ENCODE peak calls at places on chromosome 6, in ten cellular contexts. E, X, A, P, N, M, V, T, F and J are unnamed samples.

GRCh38 chr6:129370268-129370916 is 339.6 kb downstream of the ARHGAP18 start:
- DNase-seq in E (peak; percentile 21), N (peak; percentile 85), V (peak; percentile 74), A (peak; percentile 33), P (peak; percentile 75), T (no peak), M (no peak), F (no peak), X (peak; percentile 59), J (peak; percentile 15)

GRCh38 chr6:44219053-44219814 is 2.5 kb downstream of the MYMX start:
- DNase-seq in N (peak; percentile 83), T (peak; percentile 44), P (peak; percentile 36), A (peak; percentile 31), E (no peak), X (peak; percentile 67), F (no peak), M (no peak), V (peak; percentile 58), J (peak; percentile 51)

GRCh38 chr6:169828176-169828575 is 76.8 kb downstream of the ERMARD start:
- DNase-seq in X (no peak), T (no peak), M (peak; percentile 52), A (no peak), F (no peak), P (no peak), N (no peak), V (no peak), E (no peak), J (no peak)

GRCh38 chr6:138107752-138108592 is 753 bp upstream of the PERP start:
- DNase-seq in F (peak; percentile 13), T (no peak), M (no peak), X (no peak), P (no peak), A (peak; percentile 67), V (no peak), N (no peak), E (peak; percentile 53), J (no peak)

GRCh38 chr6:117776441-117776840 is 101.2 kb downstream of the NUS1 start:
- DNase-seq in F (no peak), T (no peak), P (peak; percentile 11), V (no peak), E (no peak), N (no peak), M (no peak), A (no peak), X (peak; percentile 19), J (no peak)

GRCh38 chr6:13709698-13710551 is 1.7 kb downstream of the RANBP9 start:
- DNase-seq in P (peak; percentile 54), F (no peak), N (peak; percentile 73), A (no peak), M (no peak), X (peak; percentile 52), E (peak; percentile 31), V (peak; percentile 45), T (no peak), J (no peak)

GRCh38 chr6:149484733-149485700 is at the start of gene ZC3H12D:
- DNase-seq in E (no peak), X (peak; percentile 78), T (no peak), M (peak; percentile 84), F (peak; percentile 79), P (peak; percentile 17), V (no peak), A (no peak), N (peak; percentile 18), J (no peak)

GRCh38 chr6:128438311-128438916 is 82.0 kb downstream of the PTPRK start:
- DNase-seq in T (no peak), F (no peak), X (peak; percentile 14), M (no peak), E (no peak), V (peak; percentile 46), A (no peak), P (peak; percentile 17), N (peak; percentile 12), J (no peak)

GRCh38 chr6:33633462-33634158 is 12.5 kb downstream of the ITPR3 start:
- DNase-seq in A (peak; percentile 76), N (peak; percentile 89), E (peak; percentile 75), X (peak; percentile 76), M (no peak), V (peak; percentile 62), P (peak; percentile 61), F (peak; percentile 51), T (peak; percentile 23), J (peak; percentile 69)

GRCh38 chr6:95087394-95088097 is 489.8 kb upstream of the MANEA start:
- DNase-seq in A (peak; percentile 91), M (no peak), F (no peak), E (peak; percentile 38), V (peak; percentile 71), N (peak; percentile 23), T (peak; percentile 14), P (peak; percentile 88), X (peak; percentile 1), J (no peak)

GRCh38 chr6:35445691-35446090 is 6.4 kb upstream of the FANCE start:
- DNase-seq in E (no peak), X (peak; percentile 62), N (no peak), M (no peak), A (no peak), P (peak; percentile 42), V (peak; percentile 36), T (no peak), F (no peak), J (no peak)

GRCh38 chr6:149924206-149924932 is 1.4 kb upstream of the RAET1G start:
- DNase-seq in A (no peak), E (no peak), V (no peak), T (no peak), P (no peak), X (no peak), N (no peak), F (no peak), M (peak; percentile 49), J (no peak)

GRCh38 chr6:118281291-118281690 is 266.8 kb upstream of the PLN start:
- DNase-seq in E (no peak), X (no peak), T (no peak), N (no peak), M (no peak), A (no peak), V (no peak), F (no peak), P (no peak), J (no peak)